ENCODE peak calls at places on chromosome 7, in eight cellular contexts. B is fibroblast of the aortic adventitia; H is astrocyte of the spinal cord; R is CD8-positive, alpha-beta T cell; G is Peyer's patch; U is cardiac muscle cell; D is fibroblast of lung; F is mucosa of descending colon. J is an unnamed sample.

GRCh38 chr7:137978464-137979237 is 23.2 kb downstream of the CREB3L2 start:
- DNase-seq in B (peak), H (peak), R (no peak), G (no peak), U (no peak), D (peak), F (no peak), J (peak)

GRCh38 chr7:23520582-23520981 is 11.2 kb downstream of the TRA2A start:
- DNase-seq in B (no peak), H (no peak), R (no peak), G (no peak), U (no peak), D (no peak), F (no peak), J (no peak)

GRCh38 chr7:137772748-137773147 is 74.0 kb downstream of the DGKI start:
- DNase-seq in B (peak), H (peak), R (no peak), G (no peak), U (no peak), D (peak), F (no peak), J (no peak)

GRCh38 chr7:108406474-108406873 is 49.8 kb downstream of the NRCAM start:
- DNase-seq in B (peak), H (peak), R (no peak), G (no peak), U (no peak), D (peak), F (no peak), J (no peak)

GRCh38 chr7:151148319-151149259 is 18.9 kb downstream of the GBX1 start:
- DNase-seq in B (no peak), H (no peak), R (no peak), G (no peak), U (no peak), D (no peak), F (no peak), J (no peak)

GRCh38 chr7:54839538-54840213 is 80.7 kb upstream of the SEC61G start:
- DNase-seq in B (peak), H (peak), R (no peak), G (peak), U (peak), D (peak), F (peak), J (no peak)

GRCh38 chr7:150992833-150993302 is 2.1 kb downstream of the NOS3 start:
- DNase-seq in B (no peak), H (no peak), R (no peak), G (no peak), U (peak), D (no peak), F (no peak), J (no peak)

GRCh38 chr7:114989531-114989930 is 67.6 kb downstream of the MDFIC start:
- DNase-seq in B (no peak), H (no peak), R (no peak), G (no peak), U (no peak), D (no peak), F (no peak), J (no peak)

GRCh38 chr7:74252893-74253292 is 1.3 kb downstream of the RFC2 start:
- DNase-seq in B (no peak), H (no peak), R (no peak), G (peak), U (no peak), D (no peak), F (peak), J (no peak)

GRCh38 chr7:52909935-52910334 is 125.5 kb upstream of the POM121L12 start:
- DNase-seq in B (no peak), H (no peak), R (no peak), G (no peak), U (no peak), D (no peak), F (no peak), J (no peak)

GRCh38 chr7:108436906-108437305 is 19.3 kb downstream of the NRCAM start:
- DNase-seq in B (no peak), H (no peak), R (no peak), G (no peak), U (no peak), D (no peak), F (no peak), J (no peak)

GRCh38 chr7:80445351-80445750 is 66.5 kb downstream of the GNAT3 start:
- DNase-seq in B (no peak), H (no peak), R (no peak), G (no peak), U (no peak), D (no peak), F (no peak), J (no peak)

GRCh38 chr7:26007510-26007909 is 144.5 kb upstream of the NFE2L3 start:
- DNase-seq in B (no peak), H (no peak), R (no peak), G (no peak), U (peak), D (no peak), F (no peak), J (no peak)

GRCh38 chr7:707296-708000 is 19.1 kb upstream of the DNAAF5 start:
- DNase-seq in B (no peak), H (no peak), R (no peak), G (no peak), U (no peak), D (no peak), F (peak), J (no peak)

GRCh38 chr7:74203157-74203556 is 6.6 kb upstream of the LAT2 start:
- DNase-seq in B (peak), H (peak), R (no peak), G (no peak), U (peak), D (peak), F (no peak), J (peak)

GRCh38 chr7:72283309-72283708 is 128.8 kb downstream of the CALN1 start:
- DNase-seq in B (no peak), H (no peak), R (no peak), G (no peak), U (no peak), D (no peak), F (no peak), J (no peak)

GRCh38 chr7:104415700-104416099 is 87.3 kb downstream of the LHFPL3 start:
- DNase-seq in B (no peak), H (no peak), R (no peak), G (no peak), U (no peak), D (no peak), F (no peak), J (no peak)

GRCh38 chr7:35716038-35716803 is 21.3 kb upstream of the HERPUD2 start:
- DNase-seq in B (peak), H (no peak), R (no peak), G (no peak), U (peak), D (peak), F (no peak), J (peak)

GRCh38 chr7:54831644-54832095 is 72.7 kb upstream of the SEC61G start:
- DNase-seq in B (no peak), H (no peak), R (no peak), G (no peak), U (no peak), D (no peak), F (no peak), J (no peak)

GRCh38 chr7:116918744-116919143 is 34.6 kb upstream of the ST7 start:
- DNase-seq in B (no peak), H (no peak), R (no peak), G (no peak), U (no peak), D (no peak), F (no peak), J (no peak)

GRCh38 chr7:3043544-3044395 is at the start of gene CARD11:
- DNase-seq in B (no peak), H (no peak), R (peak), G (no peak), U (no peak), D (no peak), F (peak), J (no peak)

GRCh38 chr7:98617051-98617959 is at the start of gene NPTX2:
- DNase-seq in B (peak), H (no peak), R (no peak), G (peak), U (peak), D (no peak), F (peak), J (peak)

GRCh38 chr7:66505531-66506451 is 122.9 kb upstream of the KCTD7 start:
- DNase-seq in B (no peak), H (no peak), R (peak), G (no peak), U (no peak), D (no peak), F (peak), J (no peak)

DNA sequence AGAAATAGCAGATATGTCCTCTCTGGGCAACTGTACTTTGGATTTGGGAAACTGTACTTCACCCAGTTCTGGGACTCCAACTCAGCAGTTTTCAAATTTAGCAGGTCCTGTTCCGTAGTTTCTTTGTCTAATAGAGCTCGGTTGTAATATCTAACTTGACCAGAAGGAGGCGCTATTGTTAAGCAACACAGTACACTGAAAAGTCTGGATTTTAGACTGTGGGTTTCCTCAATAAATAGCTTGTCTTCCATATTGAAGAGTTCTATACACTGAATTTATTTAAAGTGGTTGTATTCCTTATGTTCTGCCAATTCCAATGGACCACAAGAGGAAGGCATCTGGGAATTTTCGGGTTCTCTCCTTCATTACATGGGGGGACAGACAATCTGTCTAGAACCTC is 39.8 kb downstream of the ELFN1 start:
- DNase-seq in B (peak), H (no peak), R (no peak), G (no peak), U (no peak), D (no peak), F (no peak), J (no peak)
- TF ChIP-seq CTCF in B (peak), H (peak), R (peak), G (peak), U (peak), D (peak), F (no peak), J (no peak)

GRCh38 chr7:105677395-105677701 is 96.1 kb upstream of the EFCAB10 start:
- DNase-seq in B (no peak), H (no peak), R (no peak), G (no peak), U (no peak), D (no peak), F (no peak), J (no peak)
- H3K4me3 ChIP-seq in B (no peak), H (no peak), R (no peak), G (no peak), U (no peak), D (no peak), F (no peak), J (no peak)

GRCh38 chr7:34497153-34497777 is 160.8 kb upstream of the NPSR1 start:
- DNase-seq in B (no peak), H (no peak), R (no peak), G (no peak), U (no peak), D (no peak), F (no peak), J (no peak)
- TF ChIP-seq CTCF in B (peak), H (peak), R (no peak), G (no peak), U (peak), D (peak), F (no peak), J (no peak)

GRCh38 chr7:64174328-64174727 is 32.7 kb upstream of the ZNF735 start:
- DNase-seq in B (no peak), H (no peak), R (no peak), G (no peak), U (no peak), D (no peak), F (no peak), J (no peak)
- H3K4me3 ChIP-seq in B (no peak), H (no peak), R (no peak), G (no peak), U (no peak), D (no peak), F (no peak), J (no peak)

GRCh38 chr7:70585071-70585470 is 546.9 kb upstream of the GALNT17 start:
- DNase-seq in B (no peak), H (no peak), R (no peak), G (no peak), U (no peak), D (no peak), F (no peak), J (no peak)
- TF ChIP-seq CTCF in B (no peak), H (peak), R (no peak), G (peak), U (no peak), D (no peak), F (no peak), J (no peak)

GRCh38 chr7:30134523-30135270 is at the start of gene MTURN:
- DNase-seq in B (peak), H (peak), R (peak), G (peak), U (peak), D (peak), F (peak), J (peak)

GRCh38 chr7:30135551-30136271 is 925 bp downstream of the MTURN start:
- DNase-seq in B (peak), H (peak), R (no peak), G (peak), U (peak), D (peak), F (peak), J (peak)

GRCh38 chr7:30136743-30137485 is 2.1 kb downstream of the MTURN start:
- DNase-seq in B (no peak), H (no peak), R (no peak), G (no peak), U (no peak), D (no peak), F (no peak), J (no peak)

GRCh38 chr7:30135271-30135550 is 425 bp downstream of the MTURN start:
- DNase-seq in B (no peak), H (no peak), R (no peak), G (no peak), U (no peak), D (no peak), F (no peak), J (no peak)

GRCh38 chr7:30136339-30136738 is 1.6 kb downstream of the MTURN start:
- DNase-seq in B (no peak), H (no peak), R (no peak), G (no peak), U (no peak), D (no peak), F (no peak), J (no peak)
- H3K4me3 ChIP-seq in B (peak), H (peak), R (peak), G (peak), U (peak), D (peak), F (peak), J (peak)

DNA sequence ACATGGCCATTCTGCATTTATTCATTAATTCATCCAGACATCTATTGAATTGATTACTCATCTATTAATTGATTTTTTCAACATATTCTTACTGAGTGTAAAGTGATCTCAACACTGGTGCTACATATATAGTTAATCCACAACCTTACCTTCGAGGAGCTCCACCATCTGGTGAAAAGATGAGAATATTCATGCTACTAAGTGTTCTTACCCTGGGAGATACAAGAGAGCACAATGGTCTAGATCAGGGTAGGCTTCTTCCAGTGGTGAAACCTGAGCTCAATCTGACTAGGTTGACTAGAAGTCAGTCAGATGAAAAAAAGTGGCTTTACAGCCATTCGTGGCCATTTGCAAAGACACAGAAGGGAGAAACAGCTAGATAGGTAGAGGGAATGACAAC is 507.4 kb downstream of the ANKRD7 start:
- DNase-seq in B (no peak), H (no peak), R (no peak), G (no peak), U (no peak), D (no peak), F (no peak), J (no peak)
- TF ChIP-seq CTCF in B (no peak), H (no peak), R (no peak), G (no peak), U (no peak), D (no peak), F (no peak), J (no peak)